ENCODE peak calls at places on chromosome X, in eight cellular contexts. O, W, J, U, H, F, M and B are unnamed samples.

GRCh38 chrX:103861200-103861599 is 29.1 kb upstream of the RAB9B start:
- DNase-seq in O (no peak), W (no peak), J (no peak), U (no peak), H (no peak), F (no peak), M (no peak), B (no peak)

GRCh38 chrX:8245411-8245810 is 74.3 kb upstream of the VCX2 start:
- DNase-seq in O (no peak), W (no peak), J (no peak), U (no peak), H (no peak), F (no peak), M (no peak), B (no peak)

GRCh38 chrX:14927391-14927790 is 54.2 kb downstream of the MOSPD2 start:
- DNase-seq in O (peak), W (no peak), J (no peak), U (no peak), H (peak), F (no peak), M (no peak), B (peak)

GRCh38 chrX:20038966-20039365 is 48.1 kb upstream of the BCLAF3 start:
- DNase-seq in O (no peak), W (no peak), J (no peak), U (no peak), H (no peak), F (no peak), M (no peak), B (no peak)

GRCh38 chrX:2888309-2888708 is 40.8 kb downstream of the ARSD start:
- DNase-seq in O (no peak), W (no peak), J (no peak), U (no peak), H (no peak), F (no peak), M (no peak), B (no peak)

GRCh38 chrX:80751456-80751855 is 58.2 kb downstream of the BRWD3 start:
- DNase-seq in O (no peak), W (no peak), J (peak), U (no peak), H (no peak), F (no peak), M (no peak), B (no peak)

GRCh38 chrX:38233891-38234807 is 13.5 kb upstream of the SRPX start:
- DNase-seq in O (peak), W (no peak), J (no peak), U (peak), H (no peak), F (no peak), M (no peak), B (peak)

GRCh38 chrX:10833299-10834169 is 213.1 kb upstream of the MID1 start:
- DNase-seq in O (peak), W (no peak), J (no peak), U (peak), H (no peak), F (peak), M (peak), B (peak)

GRCh38 chrX:68832101-68832416 is 3.2 kb downstream of the EFNB1 start:
- DNase-seq in O (peak), W (peak), J (no peak), U (no peak), H (no peak), F (no peak), M (peak), B (peak)

GRCh38 chrX:116317409-116317808 is 119.0 kb upstream of the SLC6A14 start:
- DNase-seq in O (peak), W (no peak), J (no peak), U (no peak), H (peak), F (no peak), M (no peak), B (peak)

GRCh38 chrX:106952988-106953387 is 32.8 kb downstream of the CLDN2 start:
- DNase-seq in O (peak), W (peak), J (no peak), U (peak), H (no peak), F (no peak), M (no peak), B (peak)

GRCh38 chrX:124378643-124379042 is 32.3 kb downstream of the SH2D1A start:
- DNase-seq in O (no peak), W (no peak), J (no peak), U (no peak), H (no peak), F (no peak), M (no peak), B (no peak)

GRCh38 chrX:110145854-110146253 is 142.9 kb downstream of the TMEM164 start:
- DNase-seq in O (peak), W (peak), J (no peak), U (peak), H (no peak), F (no peak), M (no peak), B (peak)

GRCh38 chrX:104343408-104344129 is 88.8 kb upstream of the ESX1 start:
- DNase-seq in O (peak), W (peak), J (no peak), U (peak), H (peak), F (no peak), M (no peak), B (peak)

GRCh38 chrX:107675823-107676555 is 47.7 kb downstream of the PRPS1 start:
- DNase-seq in O (peak), W (peak), J (no peak), U (no peak), H (no peak), F (no peak), M (peak), B (peak)

GRCh38 chrX:115650449-115650848 is 89.5 kb downstream of the PLS3 start:
- DNase-seq in O (peak), W (no peak), J (no peak), U (no peak), H (no peak), F (no peak), M (no peak), B (peak)

GRCh38 chrX:103626855-103627254 is 1.9 kb upstream of the TCEAL1 start:
- DNase-seq in O (peak), W (no peak), J (no peak), U (no peak), H (no peak), F (no peak), M (no peak), B (no peak)

GRCh38 chrX:48720580-48721240 is 24.2 kb downstream of the SUV39H1 start:
- DNase-seq in O (no peak), W (no peak), J (no peak), U (no peak), H (no peak), F (no peak), M (no peak), B (no peak)

GRCh38 chrX:46929439-46930018 is 17.3 kb downstream of the JADE3 start:
- DNase-seq in O (peak), W (no peak), J (no peak), U (peak), H (no peak), F (no peak), M (no peak), B (peak)

GRCh38 chrX:138847930-138848329 is 136.4 kb upstream of the FGF13 start:
- DNase-seq in O (peak), W (no peak), J (no peak), U (peak), H (no peak), F (no peak), M (no peak), B (peak)

GRCh38 chrX:57445046-57445445 is 146.8 kb upstream of the ZXDB start:
- DNase-seq in O (no peak), W (no peak), J (no peak), U (peak), H (no peak), F (no peak), M (no peak), B (no peak)

GRCh38 chrX:126799059-126799458 is 20.5 kb upstream of the PRR32 start:
- DNase-seq in O (no peak), W (no peak), J (no peak), U (no peak), H (no peak), F (no peak), M (no peak), B (no peak)

GRCh38 chrX:1598876-1599790 is 7.7 kb downstream of the AKAP17A start:
- DNase-seq in O (no peak), W (no peak), J (no peak), U (no peak), H (no peak), F (peak), M (peak), B (no peak)

GRCh38 chrX:155745792-155746191 is 133.0 kb upstream of the TMLHE start:
- DNase-seq in O (peak), W (no peak), J (no peak), U (peak), H (no peak), F (no peak), M (no peak), B (peak)

GRCh38 chrX:67652581-67652980 is 108.8 kb downstream of the AR start:
- DNase-seq in O (no peak), W (no peak), J (no peak), U (no peak), H (no peak), F (no peak), M (no peak), B (no peak)

GRCh38 chrX:149871940-149872339 is 9.0 kb upstream of the MAGEA8 start:
- DNase-seq in O (no peak), W (peak), J (no peak), U (peak), H (no peak), F (no peak), M (no peak), B (no peak)

GRCh38 chrX:87338510-87338909 is 179.1 kb upstream of the KLHL4 start:
- DNase-seq in O (peak), W (peak), J (no peak), U (peak), H (no peak), F (no peak), M (no peak), B (peak)

DNA sequence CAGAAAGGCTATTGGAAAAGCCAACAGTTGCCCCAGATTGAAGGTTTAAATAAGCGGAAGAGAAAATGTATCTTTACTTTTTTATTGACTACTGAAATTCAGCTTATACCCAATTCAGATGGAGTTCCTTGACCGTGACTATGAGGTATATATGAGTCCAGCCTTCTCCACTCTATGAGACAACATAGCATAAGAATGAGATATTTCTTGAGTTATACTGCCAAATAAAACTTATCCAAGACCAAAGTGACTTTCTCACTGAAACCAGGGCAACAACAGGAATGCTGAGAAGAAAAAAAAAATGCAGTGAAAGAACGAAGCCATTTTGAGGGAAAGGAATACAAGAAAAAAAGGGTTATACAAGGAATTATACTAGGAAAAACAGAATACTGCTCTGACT is 16.3 kb upstream of the PDK3 start:
- DNase-seq in O (peak), W (no peak), J (no peak), U (no peak), H (no peak), F (no peak), M (no peak), B (no peak)
- TF ChIP-seq CTCF in O (no peak), W (no peak), J (no peak), U (no peak), H (no peak), F (no peak), M (no peak), B (no peak)

GRCh38 chrX:132876509-132876837 is 82.0 kb downstream of the HS6ST2 start:
- DNase-seq in O (no peak), W (no peak), J (no peak), U (no peak), H (no peak), F (no peak), M (no peak), B (no peak)

GRCh38 chrX:132877954-132878536 is 80.4 kb downstream of the HS6ST2 start:
- DNase-seq in O (no peak), W (no peak), J (no peak), U (no peak), H (no peak), F (no peak), M (no peak), B (no peak)

GRCh38 chrX:132876933-132877332 is 81.5 kb downstream of the HS6ST2 start:
- DNase-seq in O (no peak), W (no peak), J (no peak), U (no peak), H (no peak), F (no peak), M (no peak), B (no peak)

GRCh38 chrX:132875705-132876508 is 82.5 kb downstream of the HS6ST2 start:
- DNase-seq in O (no peak), W (no peak), J (no peak), U (no peak), H (no peak), F (no peak), M (no peak), B (no peak)
- H3K4me3 ChIP-seq in O (no peak), W (no peak), J (no peak), U (no peak), H (no peak), F (no peak), M (no peak), B (no peak)

DNA sequence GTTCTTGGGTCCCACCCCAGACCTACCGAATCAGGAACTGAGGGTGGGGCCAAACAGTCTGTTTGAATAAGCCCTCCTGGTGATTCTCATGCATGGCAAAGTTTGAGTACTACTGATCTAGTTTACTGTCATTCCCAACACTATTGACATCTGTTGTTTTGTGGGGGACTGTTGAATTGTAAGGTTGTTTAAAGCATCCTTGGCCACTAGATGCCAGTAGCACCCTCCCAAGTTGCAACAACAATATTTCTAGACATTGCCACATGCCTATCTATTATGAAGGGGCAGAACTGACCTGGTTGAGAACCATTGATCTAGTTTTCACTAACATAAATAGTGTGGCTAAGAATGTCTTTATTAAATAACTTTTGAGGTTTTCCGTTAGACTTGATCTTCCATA is 15.1 kb downstream of the TAF9B start:
- DNase-seq in O (no peak), W (no peak), J (no peak), U (peak), H (no peak), F (no peak), M (no peak), B (peak)
- TF ChIP-seq CTCF in O (peak), W (peak), J (peak), U (peak), H (no peak), F (no peak), M (no peak), B (no peak)

GRCh38 chrX:71103110-71103983 is 3.2 kb downstream of the CXorf65 start:
- DNase-seq in O (no peak), W (peak), J (no peak), U (no peak), H (no peak), F (no peak), M (no peak), B (no peak)
- H3K4me3 ChIP-seq in O (no peak), W (peak), J (no peak), U (no peak), H (no peak), F (no peak), M (no peak), B (no peak)

GRCh38 chrX:22666441-22666840 is 333.3 kb upstream of the DDX53 start:
- DNase-seq in O (peak), W (peak), J (no peak), U (peak), H (peak), F (no peak), M (no peak), B (peak)
- TF ChIP-seq CTCF in O (peak), W (no peak), J (no peak), U (no peak), H (peak), F (no peak), M (no peak), B (peak)

DNA sequence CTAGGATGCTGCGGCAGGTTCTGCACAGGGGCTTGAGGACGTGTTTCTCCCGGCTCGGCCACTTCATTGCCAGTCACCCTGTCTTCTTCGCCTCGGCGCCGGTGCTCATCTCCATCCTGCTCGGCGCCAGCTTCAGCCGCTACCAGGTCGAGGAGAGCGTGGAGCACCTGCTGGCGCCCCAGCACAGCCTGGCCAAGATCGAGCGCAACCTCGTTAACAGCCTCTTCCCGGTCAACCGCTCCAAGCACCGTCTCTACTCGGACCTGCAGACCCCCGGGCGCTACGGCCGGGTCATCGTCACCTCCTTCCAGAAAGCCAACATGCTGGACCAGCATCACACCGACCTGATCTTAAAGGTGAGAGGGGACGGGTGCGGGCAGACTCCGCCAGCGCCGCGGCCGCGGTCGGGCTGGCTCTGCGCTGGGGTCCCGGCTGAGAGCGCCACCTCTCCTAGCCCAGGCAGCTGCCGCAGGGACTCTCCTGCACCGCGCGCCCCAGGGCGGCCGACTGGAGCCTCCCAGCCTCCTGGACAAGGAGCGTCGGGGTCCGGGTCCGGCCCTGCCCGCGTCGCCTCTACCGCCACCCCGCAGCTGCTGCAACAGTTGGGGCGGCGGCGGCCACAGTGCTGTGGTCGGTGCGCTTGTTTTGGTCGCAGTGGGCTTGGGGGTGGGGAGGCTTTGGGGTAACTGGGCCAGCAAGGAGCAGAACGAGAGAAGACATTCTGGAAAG is 386 bp downstream of the PTCHD1 start:
- DNase-seq in O (no peak), W (no peak), J (no peak), U (no peak), H (no peak), F (peak), M (no peak), B (no peak)
- H3K4me3 ChIP-seq in O (peak), W (no peak), J (no peak), U (no peak), H (no peak), F (peak), M (peak), B (peak)

GRCh38 chrX:21856504-21856903 is 717 bp downstream of the YY2 start:
- DNase-seq in O (no peak), W (no peak), J (no peak), U (no peak), H (no peak), F (no peak), M (no peak), B (no peak)
- TF ChIP-seq CTCF in O (no peak), W (no peak), J (no peak), U (no peak), H (no peak), F (no peak), M (no peak), B (no peak)

GRCh38 chrX:23003121-23003520 is 3.4 kb downstream of the DDX53 start:
- DNase-seq in O (peak), W (no peak), J (peak), U (no peak), H (no peak), F (no peak), M (no peak), B (peak)

GRCh38 chrX:23012162-23012561 is 12.4 kb downstream of the DDX53 start:
- DNase-seq in O (no peak), W (no peak), J (no peak), U (no peak), H (no peak), F (no peak), M (no peak), B (no peak)

GRCh38 chrX:23012636-23013035 is 12.9 kb downstream of the DDX53 start:
- DNase-seq in O (no peak), W (no peak), J (no peak), U (no peak), H (no peak), F (no peak), M (no peak), B (no peak)

GRCh38 chrX:23008431-23009099 is 8.8 kb downstream of the DDX53 start:
- DNase-seq in O (peak), W (peak), J (peak), U (peak), H (no peak), F (no peak), M (no peak), B (peak)
- H3K4me3 ChIP-seq in O (no peak), W (no peak), J (no peak), U (no peak), H (no peak), F (no peak), M (no peak), B (no peak)

DNA sequence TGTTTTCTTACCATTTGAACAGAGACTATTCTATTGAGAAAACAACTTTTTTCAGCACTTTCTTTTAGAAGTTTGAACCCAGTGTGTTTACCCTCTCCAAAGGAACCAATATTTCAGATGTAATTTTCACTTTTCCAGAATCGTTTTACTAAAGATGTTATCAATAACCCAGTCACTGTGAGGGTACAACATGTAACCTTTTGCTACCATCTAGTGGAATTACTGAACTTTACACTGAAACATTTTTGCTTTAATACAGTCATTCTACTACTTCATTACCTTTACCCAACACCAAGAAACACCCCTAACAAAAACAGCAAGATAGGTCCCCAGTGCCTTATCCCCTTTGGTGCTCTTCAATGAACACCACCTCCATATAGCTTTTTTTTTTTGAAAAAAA is 33.1 kb upstream of the PRDX4 start:
- DNase-seq in O (no peak), W (no peak), J (no peak), U (peak), H (no peak), F (no peak), M (no peak), B (peak)
- TF ChIP-seq CTCF in O (peak), W (peak), J (peak), U (peak), H (no peak), F (no peak), M (no peak), B (no peak)

GRCh38 chrX:153688900-153689590 is 1.3 kb downstream of the SLC6A8 start:
- DNase-seq in O (peak), W (no peak), J (no peak), U (no peak), H (no peak), F (no peak), M (peak), B (peak)

GRCh38 chrX:153688071-153688470 is 345 bp downstream of the SLC6A8 start:
- DNase-seq in O (no peak), W (no peak), J (no peak), U (no peak), H (no peak), F (no peak), M (no peak), B (no peak)

GRCh38 chrX:153688534-153688899 is 791 bp downstream of the SLC6A8 start:
- DNase-seq in O (no peak), W (no peak), J (no peak), U (no peak), H (no peak), F (no peak), M (no peak), B (no peak)

GRCh38 chrX:153685751-153686676 is 1.7 kb upstream of the SLC6A8 start:
- DNase-seq in O (no peak), W (no peak), J (no peak), U (no peak), H (no peak), F (peak), M (no peak), B (no peak)

GRCh38 chrX:153687121-153688039 is at the start of gene SLC6A8:
- DNase-seq in O (peak), W (peak), J (no peak), U (peak), H (no peak), F (peak), M (peak), B (peak)
- H3K4me3 ChIP-seq in O (peak), W (peak), J (peak), U (peak), H (peak), F (peak), M (peak), B (peak)